ENCODE peak calls at places on chromosomes 2 and 18, in seven cellular contexts. One of them, this sample, is unnamed.

GRCh38 chr18:63199743-63200241 is 119.8 kb downstream of the BCL2 start:
- DNase-seq in nephron progenitor cell: no peak
- DNase-seq in NCI-H1694: no peak
- DNase-seq in cardiac fibroblast: no peak
- DNase-seq in stimulated activated CD4-positive, alpha-beta T cell treated with anti-CD3 and anti-CD28 coated beads, Interleukin-2, amount 100 ng/mL, for 48 hours: no peak
- DNase-seq in right atrium auricular region: no peak
- DNase-seq in stimulated activated effector memory CD8-positive, alpha-beta T cell treated with anti-CD3 and anti-CD28 coated beads, Interleukin-12 subunit alpha, Interleukin-12 subunit beta, amount 100 ng/mL, for 72 hours: no peak
- DNase-seq in this sample: no peak

GRCh38 chr18:50806208-50806616 is 13.6 kb downstream of the MRO start:
- DNase-seq in nephron progenitor cell: no peak
- DNase-seq in right atrium auricular region: no peak
- DNase-seq in stimulated activated effector memory CD8-positive, alpha-beta T cell treated with anti-CD3 and anti-CD28 coated beads, Interleukin-12 subunit alpha, Interleukin-12 subunit beta, amount 100 ng/mL, for 72 hours: no peak
- DNase-seq in cardiac fibroblast: peak
- DNase-seq in stimulated activated CD4-positive, alpha-beta T cell treated with anti-CD3 and anti-CD28 coated beads, Interleukin-2, amount 100 ng/mL, for 48 hours: no peak
- DNase-seq in NCI-H1694: no peak
- DNase-seq in this sample: no peak

GRCh38 chr18:79545714-79546113 is 133.9 kb upstream of the CTDP1 start:
- DNase-seq in NCI-H1694: no peak
- DNase-seq in right atrium auricular region: no peak
- DNase-seq in stimulated activated effector memory CD8-positive, alpha-beta T cell treated with anti-CD3 and anti-CD28 coated beads, Interleukin-12 subunit alpha, Interleukin-12 subunit beta, amount 100 ng/mL, for 72 hours: no peak
- DNase-seq in cardiac fibroblast: no peak
- DNase-seq in nephron progenitor cell: no peak
- DNase-seq in stimulated activated CD4-positive, alpha-beta T cell treated with anti-CD3 and anti-CD28 coated beads, Interleukin-2, amount 100 ng/mL, for 48 hours: no peak
- DNase-seq in this sample: peak

GRCh38 chr2:29075894-29076700 is 1.8 kb upstream of the PCARE start:
- DNase-seq in nephron progenitor cell: no peak
- DNase-seq in cardiac fibroblast: peak
- DNase-seq in right atrium auricular region: no peak
- DNase-seq in NCI-H1694: no peak
- DNase-seq in stimulated activated CD4-positive, alpha-beta T cell treated with anti-CD3 and anti-CD28 coated beads, Interleukin-2, amount 100 ng/mL, for 48 hours: no peak
- DNase-seq in stimulated activated effector memory CD8-positive, alpha-beta T cell treated with anti-CD3 and anti-CD28 coated beads, Interleukin-12 subunit alpha, Interleukin-12 subunit beta, amount 100 ng/mL, for 72 hours: no peak
- DNase-seq in this sample: peak

GRCh38 chr18:46054956-46055831 is 16.9 kb downstream of the PSTPIP2 start:
- DNase-seq in NCI-H1694: no peak
- DNase-seq in cardiac fibroblast: no peak
- DNase-seq in right atrium auricular region: no peak
- DNase-seq in nephron progenitor cell: no peak
- DNase-seq in stimulated activated CD4-positive, alpha-beta T cell treated with anti-CD3 and anti-CD28 coated beads, Interleukin-2, amount 100 ng/mL, for 48 hours: no peak
- DNase-seq in stimulated activated effector memory CD8-positive, alpha-beta T cell treated with anti-CD3 and anti-CD28 coated beads, Interleukin-12 subunit alpha, Interleukin-12 subunit beta, amount 100 ng/mL, for 72 hours: no peak
- DNase-seq in this sample: no peak

GRCh38 chr2:126894585-126895182 is 4.0 kb upstream of the TEX51 start:
- DNase-seq in stimulated activated CD4-positive, alpha-beta T cell treated with anti-CD3 and anti-CD28 coated beads, Interleukin-2, amount 100 ng/mL, for 48 hours: no peak
- DNase-seq in cardiac fibroblast: no peak
- DNase-seq in NCI-H1694: no peak
- DNase-seq in stimulated activated effector memory CD8-positive, alpha-beta T cell treated with anti-CD3 and anti-CD28 coated beads, Interleukin-12 subunit alpha, Interleukin-12 subunit beta, amount 100 ng/mL, for 72 hours: no peak
- DNase-seq in nephron progenitor cell: no peak
- DNase-seq in right atrium auricular region: peak
- DNase-seq in this sample: no peak

GRCh38 chr2:17543848-17544645 is 3.6 kb downstream of the VSNL1 start:
- DNase-seq in NCI-H1694: no peak
- DNase-seq in stimulated activated effector memory CD8-positive, alpha-beta T cell treated with anti-CD3 and anti-CD28 coated beads, Interleukin-12 subunit alpha, Interleukin-12 subunit beta, amount 100 ng/mL, for 72 hours: no peak
- DNase-seq in nephron progenitor cell: no peak
- DNase-seq in cardiac fibroblast: peak
- DNase-seq in right atrium auricular region: no peak
- DNase-seq in stimulated activated CD4-positive, alpha-beta T cell treated with anti-CD3 and anti-CD28 coated beads, Interleukin-2, amount 100 ng/mL, for 48 hours: no peak
- DNase-seq in this sample: no peak

GRCh38 chr18:46035701-46036680 is 36.1 kb downstream of the PSTPIP2 start:
- DNase-seq in right atrium auricular region: no peak
- DNase-seq in stimulated activated effector memory CD8-positive, alpha-beta T cell treated with anti-CD3 and anti-CD28 coated beads, Interleukin-12 subunit alpha, Interleukin-12 subunit beta, amount 100 ng/mL, for 72 hours: no peak
- DNase-seq in nephron progenitor cell: no peak
- DNase-seq in stimulated activated CD4-positive, alpha-beta T cell treated with anti-CD3 and anti-CD28 coated beads, Interleukin-2, amount 100 ng/mL, for 48 hours: no peak
- DNase-seq in cardiac fibroblast: peak
- DNase-seq in NCI-H1694: no peak
- DNase-seq in this sample: no peak

GRCh38 chr18:26479686-26480079 is 68.7 kb downstream of the KCTD1 start:
- DNase-seq in nephron progenitor cell: no peak
- DNase-seq in stimulated activated CD4-positive, alpha-beta T cell treated with anti-CD3 and anti-CD28 coated beads, Interleukin-2, amount 100 ng/mL, for 48 hours: no peak
- DNase-seq in cardiac fibroblast: no peak
- DNase-seq in NCI-H1694: no peak
- DNase-seq in stimulated activated effector memory CD8-positive, alpha-beta T cell treated with anti-CD3 and anti-CD28 coated beads, Interleukin-12 subunit alpha, Interleukin-12 subunit beta, amount 100 ng/mL, for 72 hours: no peak
- DNase-seq in right atrium auricular region: no peak
- DNase-seq in this sample: no peak

GRCh38 chr2:99643824-99644787 is 154.3 kb upstream of the REV1 start:
- DNase-seq in stimulated activated CD4-positive, alpha-beta T cell treated with anti-CD3 and anti-CD28 coated beads, Interleukin-2, amount 100 ng/mL, for 48 hours: no peak
- DNase-seq in NCI-H1694: peak
- DNase-seq in nephron progenitor cell: no peak
- DNase-seq in cardiac fibroblast: peak
- DNase-seq in stimulated activated effector memory CD8-positive, alpha-beta T cell treated with anti-CD3 and anti-CD28 coated beads, Interleukin-12 subunit alpha, Interleukin-12 subunit beta, amount 100 ng/mL, for 72 hours: no peak
- DNase-seq in right atrium auricular region: no peak
- DNase-seq in this sample: no peak

GRCh38 chr2:2586068-2586776 is 255.1 kb upstream of the MYT1L start:
- DNase-seq in stimulated activated CD4-positive, alpha-beta T cell treated with anti-CD3 and anti-CD28 coated beads, Interleukin-2, amount 100 ng/mL, for 48 hours: no peak
- DNase-seq in nephron progenitor cell: no peak
- DNase-seq in right atrium auricular region: peak
- DNase-seq in cardiac fibroblast: no peak
- DNase-seq in stimulated activated effector memory CD8-positive, alpha-beta T cell treated with anti-CD3 and anti-CD28 coated beads, Interleukin-12 subunit alpha, Interleukin-12 subunit beta, amount 100 ng/mL, for 72 hours: no peak
- DNase-seq in NCI-H1694: no peak
- DNase-seq in this sample: no peak

GRCh38 chr2:110149330-110150220 is 34.0 kb upstream of the MALL start:
- DNase-seq in NCI-H1694: no peak
- DNase-seq in cardiac fibroblast: peak
- DNase-seq in nephron progenitor cell: no peak
- DNase-seq in stimulated activated effector memory CD8-positive, alpha-beta T cell treated with anti-CD3 and anti-CD28 coated beads, Interleukin-12 subunit alpha, Interleukin-12 subunit beta, amount 100 ng/mL, for 72 hours: no peak
- DNase-seq in right atrium auricular region: no peak
- DNase-seq in stimulated activated CD4-positive, alpha-beta T cell treated with anti-CD3 and anti-CD28 coated beads, Interleukin-2, amount 100 ng/mL, for 48 hours: no peak
- DNase-seq in this sample: no peak

GRCh38 chr2:8036366-8036765 is 645.5 kb upstream of the ID2 start:
- DNase-seq in NCI-H1694: no peak
- DNase-seq in nephron progenitor cell: no peak
- DNase-seq in cardiac fibroblast: no peak
- DNase-seq in right atrium auricular region: no peak
- DNase-seq in stimulated activated effector memory CD8-positive, alpha-beta T cell treated with anti-CD3 and anti-CD28 coated beads, Interleukin-12 subunit alpha, Interleukin-12 subunit beta, amount 100 ng/mL, for 72 hours: no peak
- DNase-seq in stimulated activated CD4-positive, alpha-beta T cell treated with anti-CD3 and anti-CD28 coated beads, Interleukin-2, amount 100 ng/mL, for 48 hours: no peak
- DNase-seq in this sample: no peak

GRCh38 chr2:23221236-23221635 is 163.7 kb upstream of the KLHL29 start:
- DNase-seq in stimulated activated CD4-positive, alpha-beta T cell treated with anti-CD3 and anti-CD28 coated beads, Interleukin-2, amount 100 ng/mL, for 48 hours: no peak
- DNase-seq in NCI-H1694: no peak
- DNase-seq in nephron progenitor cell: no peak
- DNase-seq in right atrium auricular region: no peak
- DNase-seq in stimulated activated effector memory CD8-positive, alpha-beta T cell treated with anti-CD3 and anti-CD28 coated beads, Interleukin-12 subunit alpha, Interleukin-12 subunit beta, amount 100 ng/mL, for 72 hours: no peak
- DNase-seq in cardiac fibroblast: no peak
- DNase-seq in this sample: no peak

GRCh38 chr2:39128919-39129391 is 8.1 kb upstream of the SOS1 start:
- DNase-seq in NCI-H1694: no peak
- DNase-seq in right atrium auricular region: no peak
- DNase-seq in stimulated activated CD4-positive, alpha-beta T cell treated with anti-CD3 and anti-CD28 coated beads, Interleukin-2, amount 100 ng/mL, for 48 hours: peak
- DNase-seq in cardiac fibroblast: no peak
- DNase-seq in nephron progenitor cell: no peak
- DNase-seq in stimulated activated effector memory CD8-positive, alpha-beta T cell treated with anti-CD3 and anti-CD28 coated beads, Interleukin-12 subunit alpha, Interleukin-12 subunit beta, amount 100 ng/mL, for 72 hours: peak
- DNase-seq in this sample: no peak

GRCh38 chr2:36705326-36706020 is 9.0 kb downstream of the VIT start:
- DNase-seq in stimulated activated effector memory CD8-positive, alpha-beta T cell treated with anti-CD3 and anti-CD28 coated beads, Interleukin-12 subunit alpha, Interleukin-12 subunit beta, amount 100 ng/mL, for 72 hours: no peak
- DNase-seq in NCI-H1694: no peak
- DNase-seq in cardiac fibroblast: no peak
- DNase-seq in right atrium auricular region: no peak
- DNase-seq in stimulated activated CD4-positive, alpha-beta T cell treated with anti-CD3 and anti-CD28 coated beads, Interleukin-2, amount 100 ng/mL, for 48 hours: no peak
- DNase-seq in nephron progenitor cell: no peak
- DNase-seq in this sample: no peak

GRCh38 chr2:98058191-98058975 is 28.6 kb upstream of the VWA3B start:
- DNase-seq in stimulated activated effector memory CD8-positive, alpha-beta T cell treated with anti-CD3 and anti-CD28 coated beads, Interleukin-12 subunit alpha, Interleukin-12 subunit beta, amount 100 ng/mL, for 72 hours: no peak
- DNase-seq in NCI-H1694: no peak
- DNase-seq in nephron progenitor cell: no peak
- DNase-seq in right atrium auricular region: no peak
- DNase-seq in stimulated activated CD4-positive, alpha-beta T cell treated with anti-CD3 and anti-CD28 coated beads, Interleukin-2, amount 100 ng/mL, for 48 hours: no peak
- DNase-seq in cardiac fibroblast: no peak
- DNase-seq in this sample: no peak

GRCh38 chr2:241945311-241945710 is 75.8 kb downstream of the RTP5 start:
- DNase-seq in nephron progenitor cell: no peak
- DNase-seq in NCI-H1694: no peak
- DNase-seq in stimulated activated effector memory CD8-positive, alpha-beta T cell treated with anti-CD3 and anti-CD28 coated beads, Interleukin-12 subunit alpha, Interleukin-12 subunit beta, amount 100 ng/mL, for 72 hours: no peak
- DNase-seq in cardiac fibroblast: no peak
- DNase-seq in stimulated activated CD4-positive, alpha-beta T cell treated with anti-CD3 and anti-CD28 coated beads, Interleukin-2, amount 100 ng/mL, for 48 hours: no peak
- DNase-seq in right atrium auricular region: no peak
- DNase-seq in this sample: no peak

GRCh38 chr2:223563462-223563861 is 38.7 kb downstream of the SCG2 start:
- DNase-seq in nephron progenitor cell: no peak
- DNase-seq in stimulated activated CD4-positive, alpha-beta T cell treated with anti-CD3 and anti-CD28 coated beads, Interleukin-2, amount 100 ng/mL, for 48 hours: no peak
- DNase-seq in right atrium auricular region: no peak
- DNase-seq in stimulated activated effector memory CD8-positive, alpha-beta T cell treated with anti-CD3 and anti-CD28 coated beads, Interleukin-12 subunit alpha, Interleukin-12 subunit beta, amount 100 ng/mL, for 72 hours: no peak
- DNase-seq in cardiac fibroblast: peak
- DNase-seq in NCI-H1694: no peak
- DNase-seq in this sample: no peak

GRCh38 chr18:79397288-79397829 is 1.6 kb downstream of the NFATC1 start:
- DNase-seq in cardiac fibroblast: no peak
- DNase-seq in stimulated activated effector memory CD8-positive, alpha-beta T cell treated with anti-CD3 and anti-CD28 coated beads, Interleukin-12 subunit alpha, Interleukin-12 subunit beta, amount 100 ng/mL, for 72 hours: no peak
- DNase-seq in NCI-H1694: no peak
- DNase-seq in right atrium auricular region: no peak
- DNase-seq in nephron progenitor cell: no peak
- DNase-seq in stimulated activated CD4-positive, alpha-beta T cell treated with anti-CD3 and anti-CD28 coated beads, Interleukin-2, amount 100 ng/mL, for 48 hours: no peak
- DNase-seq in this sample: no peak

GRCh38 chr2:226794077-226794670 is 5.4 kb downstream of the IRS1 start:
- DNase-seq in NCI-H1694: no peak
- DNase-seq in stimulated activated CD4-positive, alpha-beta T cell treated with anti-CD3 and anti-CD28 coated beads, Interleukin-2, amount 100 ng/mL, for 48 hours: no peak
- DNase-seq in stimulated activated effector memory CD8-positive, alpha-beta T cell treated with anti-CD3 and anti-CD28 coated beads, Interleukin-12 subunit alpha, Interleukin-12 subunit beta, amount 100 ng/mL, for 72 hours: no peak
- DNase-seq in nephron progenitor cell: no peak
- DNase-seq in cardiac fibroblast: no peak
- DNase-seq in right atrium auricular region: no peak
- DNase-seq in this sample: no peak

GRCh38 chr2:225192869-225193268 is 150.6 kb upstream of the DOCK10 start:
- DNase-seq in right atrium auricular region: no peak
- DNase-seq in stimulated activated CD4-positive, alpha-beta T cell treated with anti-CD3 and anti-CD28 coated beads, Interleukin-2, amount 100 ng/mL, for 48 hours: no peak
- DNase-seq in stimulated activated effector memory CD8-positive, alpha-beta T cell treated with anti-CD3 and anti-CD28 coated beads, Interleukin-12 subunit alpha, Interleukin-12 subunit beta, amount 100 ng/mL, for 72 hours: no peak
- DNase-seq in cardiac fibroblast: no peak
- DNase-seq in NCI-H1694: no peak
- DNase-seq in nephron progenitor cell: no peak
- DNase-seq in this sample: no peak

GRCh38 chr2:96505231-96505889 is at the start of gene NEURL3:
- DNase-seq in stimulated activated CD4-positive, alpha-beta T cell treated with anti-CD3 and anti-CD28 coated beads, Interleukin-2, amount 100 ng/mL, for 48 hours: no peak
- DNase-seq in NCI-H1694: no peak
- DNase-seq in nephron progenitor cell: peak
- DNase-seq in cardiac fibroblast: peak
- DNase-seq in right atrium auricular region: peak
- DNase-seq in stimulated activated effector memory CD8-positive, alpha-beta T cell treated with anti-CD3 and anti-CD28 coated beads, Interleukin-12 subunit alpha, Interleukin-12 subunit beta, amount 100 ng/mL, for 72 hours: no peak
- DNase-seq in this sample: no peak

GRCh38 chr2:46010925-46011490 is 286.2 kb upstream of the EPAS1 start:
- DNase-seq in NCI-H1694: peak
- DNase-seq in nephron progenitor cell: no peak
- DNase-seq in stimulated activated CD4-positive, alpha-beta T cell treated with anti-CD3 and anti-CD28 coated beads, Interleukin-2, amount 100 ng/mL, for 48 hours: no peak
- DNase-seq in right atrium auricular region: no peak
- DNase-seq in cardiac fibroblast: peak
- DNase-seq in stimulated activated effector memory CD8-positive, alpha-beta T cell treated with anti-CD3 and anti-CD28 coated beads, Interleukin-12 subunit alpha, Interleukin-12 subunit beta, amount 100 ng/mL, for 72 hours: peak
- DNase-seq in this sample: no peak

GRCh38 chr2:9333591-9334171 is 89.6 kb downstream of the ITGB1BP1 start:
- DNase-seq in nephron progenitor cell: peak
- DNase-seq in stimulated activated CD4-positive, alpha-beta T cell treated with anti-CD3 and anti-CD28 coated beads, Interleukin-2, amount 100 ng/mL, for 48 hours: no peak
- DNase-seq in right atrium auricular region: peak
- DNase-seq in stimulated activated effector memory CD8-positive, alpha-beta T cell treated with anti-CD3 and anti-CD28 coated beads, Interleukin-12 subunit alpha, Interleukin-12 subunit beta, amount 100 ng/mL, for 72 hours: no peak
- DNase-seq in cardiac fibroblast: peak
- DNase-seq in NCI-H1694: peak
- DNase-seq in this sample: peak

GRCh38 chr2:210007895-210008294 is 5.5 kb downstream of the RPE start:
- DNase-seq in nephron progenitor cell: no peak
- DNase-seq in cardiac fibroblast: no peak
- DNase-seq in stimulated activated CD4-positive, alpha-beta T cell treated with anti-CD3 and anti-CD28 coated beads, Interleukin-2, amount 100 ng/mL, for 48 hours: no peak
- DNase-seq in right atrium auricular region: no peak
- DNase-seq in stimulated activated effector memory CD8-positive, alpha-beta T cell treated with anti-CD3 and anti-CD28 coated beads, Interleukin-12 subunit alpha, Interleukin-12 subunit beta, amount 100 ng/mL, for 72 hours: no peak
- DNase-seq in NCI-H1694: no peak
- DNase-seq in this sample: no peak

GRCh38 chr2:37232131-37232933 is 874 bp downstream of the NDUFAF7 start:
- DNase-seq in stimulated activated effector memory CD8-positive, alpha-beta T cell treated with anti-CD3 and anti-CD28 coated beads, Interleukin-12 subunit alpha, Interleukin-12 subunit beta, amount 100 ng/mL, for 72 hours: no peak
- DNase-seq in stimulated activated CD4-positive, alpha-beta T cell treated with anti-CD3 and anti-CD28 coated beads, Interleukin-2, amount 100 ng/mL, for 48 hours: no peak
- DNase-seq in cardiac fibroblast: peak
- DNase-seq in right atrium auricular region: no peak
- DNase-seq in NCI-H1694: no peak
- DNase-seq in nephron progenitor cell: peak
- DNase-seq in this sample: peak

GRCh38 chr2:207871506-207871905 is 101.8 kb upstream of the FZD5 start:
- DNase-seq in right atrium auricular region: no peak
- DNase-seq in stimulated activated effector memory CD8-positive, alpha-beta T cell treated with anti-CD3 and anti-CD28 coated beads, Interleukin-12 subunit alpha, Interleukin-12 subunit beta, amount 100 ng/mL, for 72 hours: no peak
- DNase-seq in nephron progenitor cell: no peak
- DNase-seq in NCI-H1694: no peak
- DNase-seq in cardiac fibroblast: no peak
- DNase-seq in stimulated activated CD4-positive, alpha-beta T cell treated with anti-CD3 and anti-CD28 coated beads, Interleukin-2, amount 100 ng/mL, for 48 hours: no peak
- DNase-seq in this sample: no peak

GRCh38 chr2:2649109-2650072 is 318.3 kb upstream of the MYT1L start:
- DNase-seq in cardiac fibroblast: no peak
- DNase-seq in stimulated activated effector memory CD8-positive, alpha-beta T cell treated with anti-CD3 and anti-CD28 coated beads, Interleukin-12 subunit alpha, Interleukin-12 subunit beta, amount 100 ng/mL, for 72 hours: no peak
- DNase-seq in NCI-H1694: no peak
- DNase-seq in stimulated activated CD4-positive, alpha-beta T cell treated with anti-CD3 and anti-CD28 coated beads, Interleukin-2, amount 100 ng/mL, for 48 hours: no peak
- DNase-seq in nephron progenitor cell: no peak
- DNase-seq in right atrium auricular region: no peak
- DNase-seq in this sample: no peak

GRCh38 chr2:224997802-224998201 is 44.5 kb downstream of the DOCK10 start:
- DNase-seq in cardiac fibroblast: peak
- DNase-seq in stimulated activated effector memory CD8-positive, alpha-beta T cell treated with anti-CD3 and anti-CD28 coated beads, Interleukin-12 subunit alpha, Interleukin-12 subunit beta, amount 100 ng/mL, for 72 hours: no peak
- DNase-seq in stimulated activated CD4-positive, alpha-beta T cell treated with anti-CD3 and anti-CD28 coated beads, Interleukin-2, amount 100 ng/mL, for 48 hours: no peak
- DNase-seq in nephron progenitor cell: no peak
- DNase-seq in right atrium auricular region: no peak
- DNase-seq in NCI-H1694: peak
- DNase-seq in this sample: no peak

This sample was measured in head of caudate nucleus.